ENCODE peak calls at places on chromosome 1, in nine cellular contexts. One of them, this sample, is unnamed. For H3K27me3, the result is how much of the 10 kb centered on the place peaks cover.

GRCh38 chr1:188706742-188707141 is 1770.9 kb downstream of the BRINP3 start:
- DNase-seq in upper lobe of right lung: no peak
- DNase-seq in AG04450: peak
- DNase-seq in CD8-positive, alpha-beta T cell: no peak
- DNase-seq in thoracic aorta: no peak
- DNase-seq in left ventricle myocardium inferior: no peak
- DNase-seq in H9: no peak
- DNase-seq in body of pancreas: no peak
- DNase-seq in dorsolateral prefrontal cortex: no peak
- DNase-seq in this sample: no peak

GRCh38 chr1:31588751-31589515 is 12.6 kb downstream of the TINAGL1 start:
- DNase-seq in thoracic aorta: no peak
- DNase-seq in left ventricle myocardium inferior: peak
- DNase-seq in H9: peak
- DNase-seq in body of pancreas: peak
- DNase-seq in upper lobe of right lung: peak
- DNase-seq in CD8-positive, alpha-beta T cell: no peak
- DNase-seq in AG04450: no peak
- DNase-seq in dorsolateral prefrontal cortex: no peak
- DNase-seq in this sample: no peak

GRCh38 chr1:98077691-98078090 is 156.9 kb upstream of the DPYD start:
- DNase-seq in upper lobe of right lung: no peak
- DNase-seq in body of pancreas: no peak
- DNase-seq in thoracic aorta: no peak
- DNase-seq in left ventricle myocardium inferior: no peak
- DNase-seq in H9: no peak
- DNase-seq in AG04450: no peak
- DNase-seq in dorsolateral prefrontal cortex: no peak
- DNase-seq in CD8-positive, alpha-beta T cell: no peak
- DNase-seq in this sample: no peak

GRCh38 chr1:54800899-54801759 is at the start of gene TTC22:
- DNase-seq in CD8-positive, alpha-beta T cell: peak
- DNase-seq in H9: peak
- DNase-seq in upper lobe of right lung: peak
- DNase-seq in dorsolateral prefrontal cortex: no peak
- DNase-seq in left ventricle myocardium inferior: no peak
- DNase-seq in AG04450: no peak
- DNase-seq in thoracic aorta: no peak
- DNase-seq in body of pancreas: peak
- DNase-seq in this sample: peak

GRCh38 chr1:117671781-117672501 is 66.1 kb downstream of the TENT5C start:
- DNase-seq in left ventricle myocardium inferior: peak
- DNase-seq in CD8-positive, alpha-beta T cell: no peak
- DNase-seq in upper lobe of right lung: peak
- DNase-seq in AG04450: no peak
- DNase-seq in thoracic aorta: no peak
- DNase-seq in H9: peak
- DNase-seq in body of pancreas: peak
- DNase-seq in dorsolateral prefrontal cortex: peak
- DNase-seq in this sample: no peak

GRCh38 chr1:18957136-18957521 is 653 bp upstream of the IFFO2 start:
- DNase-seq in body of pancreas: peak
- DNase-seq in AG04450: no peak
- DNase-seq in left ventricle myocardium inferior: no peak
- DNase-seq in dorsolateral prefrontal cortex: no peak
- DNase-seq in upper lobe of right lung: no peak
- DNase-seq in thoracic aorta: no peak
- DNase-seq in CD8-positive, alpha-beta T cell: no peak
- DNase-seq in H9: peak
- DNase-seq in this sample: peak

GRCh38 chr1:117466761-117467160 is 99.5 kb downstream of the MAN1A2 start:
- DNase-seq in CD8-positive, alpha-beta T cell: no peak
- DNase-seq in upper lobe of right lung: no peak
- DNase-seq in left ventricle myocardium inferior: no peak
- DNase-seq in thoracic aorta: no peak
- DNase-seq in AG04450: no peak
- DNase-seq in body of pancreas: no peak
- DNase-seq in dorsolateral prefrontal cortex: no peak
- DNase-seq in H9: no peak
- DNase-seq in this sample: no peak

GRCh38 chr1:94804442-94804837 is 15.7 kb upstream of the SLC44A3 start:
- DNase-seq in dorsolateral prefrontal cortex: no peak
- DNase-seq in AG04450: no peak
- DNase-seq in H9: no peak
- DNase-seq in thoracic aorta: no peak
- DNase-seq in left ventricle myocardium inferior: no peak
- DNase-seq in body of pancreas: no peak
- DNase-seq in upper lobe of right lung: no peak
- DNase-seq in CD8-positive, alpha-beta T cell: no peak
- DNase-seq in this sample: no peak

GRCh38 chr1:24978383-24979032 is 48.4 kb upstream of the RUNX3 start:
- DNase-seq in H9: no peak
- DNase-seq in body of pancreas: no peak
- DNase-seq in upper lobe of right lung: no peak
- DNase-seq in AG04450: no peak
- DNase-seq in thoracic aorta: no peak
- DNase-seq in CD8-positive, alpha-beta T cell: no peak
- DNase-seq in dorsolateral prefrontal cortex: peak
- DNase-seq in left ventricle myocardium inferior: no peak
- DNase-seq in this sample: no peak

GRCh38 chr1:226981386-226981817 is 41.3 kb downstream of the COQ8A start:
- DNase-seq in thoracic aorta: no peak
- DNase-seq in CD8-positive, alpha-beta T cell: no peak
- DNase-seq in AG04450: no peak
- DNase-seq in body of pancreas: no peak
- DNase-seq in left ventricle myocardium inferior: no peak
- DNase-seq in dorsolateral prefrontal cortex: no peak
- DNase-seq in upper lobe of right lung: no peak
- DNase-seq in H9: no peak
- DNase-seq in this sample: no peak

GRCh38 chr1:27133990-27134389 is 20.9 kb downstream of the SLC9A1 start:
- DNase-seq in upper lobe of right lung: no peak
- DNase-seq in dorsolateral prefrontal cortex: no peak
- DNase-seq in body of pancreas: no peak
- DNase-seq in AG04450: no peak
- DNase-seq in CD8-positive, alpha-beta T cell: no peak
- DNase-seq in thoracic aorta: no peak
- DNase-seq in H9: no peak
- DNase-seq in left ventricle myocardium inferior: no peak
- DNase-seq in this sample: no peak

GRCh38 chr1:27138368-27138767 is 16.6 kb downstream of the SLC9A1 start:
- DNase-seq in CD8-positive, alpha-beta T cell: no peak
- DNase-seq in H9: no peak
- DNase-seq in thoracic aorta: no peak
- DNase-seq in left ventricle myocardium inferior: no peak
- DNase-seq in body of pancreas: no peak
- DNase-seq in upper lobe of right lung: no peak
- DNase-seq in dorsolateral prefrontal cortex: no peak
- DNase-seq in AG04450: no peak
- DNase-seq in this sample: no peak

GRCh38 chr1:27137022-27137542 is 17.8 kb downstream of the SLC9A1 start:
- DNase-seq in upper lobe of right lung: peak
- DNase-seq in AG04450: no peak
- DNase-seq in H9: peak
- DNase-seq in CD8-positive, alpha-beta T cell: peak
- DNase-seq in dorsolateral prefrontal cortex: peak
- DNase-seq in left ventricle myocardium inferior: peak
- DNase-seq in body of pancreas: no peak
- DNase-seq in thoracic aorta: no peak
- DNase-seq in this sample: peak

GRCh38 chr1:27137544-27138075 is 17.3 kb downstream of the SLC9A1 start:
- DNase-seq in dorsolateral prefrontal cortex: no peak
- DNase-seq in AG04450: no peak
- DNase-seq in H9: no peak
- DNase-seq in left ventricle myocardium inferior: peak
- DNase-seq in upper lobe of right lung: peak
- DNase-seq in body of pancreas: no peak
- DNase-seq in CD8-positive, alpha-beta T cell: no peak
- DNase-seq in thoracic aorta: no peak
- DNase-seq in this sample: no peak

DNA sequence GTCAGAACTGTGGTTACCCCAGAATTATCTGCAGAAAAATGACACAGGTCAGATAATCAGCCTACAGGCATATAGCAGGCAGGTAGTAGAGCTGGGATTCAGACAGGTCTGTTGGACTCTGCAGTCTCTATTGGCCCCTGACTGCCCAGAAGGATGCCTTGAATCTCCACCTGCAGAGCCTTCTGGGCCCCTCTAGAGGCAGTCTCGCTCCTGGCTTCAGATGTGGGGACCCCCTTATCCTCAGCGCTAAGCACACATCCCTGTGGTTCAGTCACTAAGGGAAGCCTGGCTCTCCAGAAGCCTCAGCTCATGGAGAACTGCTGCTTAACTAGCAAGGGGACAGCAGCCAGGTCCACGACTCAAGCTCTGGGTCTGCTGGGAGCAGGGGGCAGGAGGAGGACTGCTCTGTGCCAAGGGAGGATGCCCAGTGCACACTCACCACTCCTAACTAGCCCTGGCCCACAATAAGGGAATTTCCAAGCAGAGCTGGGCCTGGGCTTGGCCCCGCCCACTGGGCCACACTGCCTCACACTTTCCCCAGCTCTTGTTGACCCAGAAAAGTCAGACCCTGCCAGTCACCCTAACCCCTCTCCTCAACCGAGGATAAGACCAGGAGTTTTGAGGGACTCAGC is 18.9 kb downstream of the SLC9A1 start:
- DNase-seq in thoracic aorta: no peak
- DNase-seq in CD8-positive, alpha-beta T cell: no peak
- DNase-seq in body of pancreas: no peak
- DNase-seq in AG04450: no peak
- DNase-seq in H9: peak
- DNase-seq in dorsolateral prefrontal cortex: no peak
- DNase-seq in upper lobe of right lung: no peak
- DNase-seq in left ventricle myocardium inferior: no peak
- DNase-seq in this sample: no peak
- H3K27ac ChIP-seq in thoracic aorta: peak
- H3K27ac ChIP-seq in CD8-positive, alpha-beta T cell: peak
- H3K27ac ChIP-seq in body of pancreas: peak
- H3K27ac ChIP-seq in AG04450: no peak
- H3K27ac ChIP-seq in H9: no peak
- H3K27ac ChIP-seq in dorsolateral prefrontal cortex: peak
- H3K27ac ChIP-seq in upper lobe of right lung: peak
- H3K27ac ChIP-seq in left ventricle myocardium inferior: peak
- H3K27ac ChIP-seq in this sample: peak

DNA sequence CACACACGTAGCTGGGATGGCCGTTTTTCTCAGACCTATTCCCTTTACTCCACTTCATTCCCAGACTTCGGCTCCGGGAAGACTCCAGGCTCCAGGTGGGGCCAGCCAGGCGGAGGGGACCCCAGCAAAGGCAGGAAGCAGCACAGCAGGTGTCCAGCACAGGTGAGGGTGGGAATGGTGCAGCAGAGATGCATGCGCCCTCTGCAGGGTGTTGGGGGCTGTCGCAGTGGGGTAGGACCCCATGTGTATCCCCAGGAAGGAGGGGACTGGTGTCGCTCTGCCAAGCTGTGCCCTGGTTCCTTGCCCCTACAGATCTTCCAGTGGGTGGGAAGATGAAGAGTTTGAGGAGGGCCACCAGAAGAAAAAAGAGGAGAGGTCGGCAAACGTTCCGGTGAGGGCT is 5.3 kb downstream of the TTC24 start:
- DNase-seq in CD8-positive, alpha-beta T cell: no peak
- DNase-seq in upper lobe of right lung: no peak
- DNase-seq in left ventricle myocardium inferior: no peak
- DNase-seq in H9: peak
- DNase-seq in dorsolateral prefrontal cortex: no peak
- DNase-seq in body of pancreas: no peak
- DNase-seq in AG04450: no peak
- DNase-seq in thoracic aorta: no peak
- DNase-seq in this sample: no peak
- TF ChIP-seq CTCF in CD8-positive, alpha-beta T cell: no peak
- TF ChIP-seq CTCF in upper lobe of right lung: no peak
- TF ChIP-seq CTCF in left ventricle myocardium inferior: no peak
- TF ChIP-seq CTCF in H9: peak
- TF ChIP-seq CTCF in dorsolateral prefrontal cortex: no peak
- TF ChIP-seq CTCF in body of pancreas: no peak
- TF ChIP-seq CTCF in AG04450: peak
- TF ChIP-seq CTCF in thoracic aorta: no peak
- TF ChIP-seq CTCF in this sample: no peak

DNA sequence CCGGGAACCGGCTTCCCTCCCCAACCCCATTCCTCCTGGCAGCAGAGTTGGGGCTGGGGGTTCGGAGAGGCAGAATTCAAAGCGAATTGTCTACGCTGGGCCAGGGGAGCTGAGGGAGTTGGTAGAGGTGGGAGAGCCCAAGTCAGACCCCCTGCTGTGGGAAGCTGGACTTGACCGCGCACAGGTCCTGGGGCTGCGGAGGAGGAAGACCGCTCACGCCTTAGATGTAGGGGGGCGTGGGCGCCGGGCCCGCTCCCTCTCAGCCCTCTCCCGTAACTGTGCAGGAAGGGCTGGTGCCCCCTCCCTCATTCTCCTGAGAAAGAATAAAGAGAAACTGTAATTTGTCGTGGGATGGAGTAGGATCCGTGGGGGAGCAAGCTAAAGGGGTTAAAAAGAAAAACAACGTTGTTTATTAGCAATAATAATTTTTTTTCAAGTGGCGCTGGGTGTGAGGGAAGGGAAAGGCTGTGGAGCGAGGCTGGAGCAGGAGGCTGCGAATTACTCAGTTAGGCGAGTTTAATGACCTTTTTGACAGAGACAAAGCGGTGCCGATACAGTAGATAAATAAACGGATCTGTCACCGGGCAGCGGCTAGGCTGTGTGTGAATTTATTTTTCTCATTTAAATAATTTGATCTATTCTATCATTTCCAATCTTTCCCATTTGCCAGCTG is 835 bp upstream of the GRIK3 start:
- DNase-seq in upper lobe of right lung: no peak
- DNase-seq in thoracic aorta: no peak
- DNase-seq in left ventricle myocardium inferior: no peak
- DNase-seq in H9: peak
- DNase-seq in body of pancreas: no peak
- DNase-seq in dorsolateral prefrontal cortex: no peak
- DNase-seq in CD8-positive, alpha-beta T cell: no peak
- DNase-seq in AG04450: no peak
- DNase-seq in this sample: no peak
- H3K27me3 ChIP-seq in upper lobe of right lung: half or more
- H3K27me3 ChIP-seq in thoracic aorta: under half
- H3K27me3 ChIP-seq in left ventricle myocardium inferior: half or more
- H3K27me3 ChIP-seq in H9: under half
- H3K27me3 ChIP-seq in body of pancreas: under half
- H3K27me3 ChIP-seq in dorsolateral prefrontal cortex: under half
- H3K27me3 ChIP-seq in CD8-positive, alpha-beta T cell: under half
- H3K27me3 ChIP-seq in AG04450: half or more
- H3K27me3 ChIP-seq in this sample: half or more

GRCh38 chr1:168234846-168235547 is 9.2 kb downstream of the SFT2D2 start:
- DNase-seq in CD8-positive, alpha-beta T cell: no peak
- DNase-seq in dorsolateral prefrontal cortex: no peak
- DNase-seq in upper lobe of right lung: no peak
- DNase-seq in left ventricle myocardium inferior: no peak
- DNase-seq in thoracic aorta: no peak
- DNase-seq in body of pancreas: peak
- DNase-seq in AG04450: no peak
- DNase-seq in H9: peak
- DNase-seq in this sample: no peak
- H3K27ac ChIP-seq in CD8-positive, alpha-beta T cell: no peak
- H3K27ac ChIP-seq in dorsolateral prefrontal cortex: peak
- H3K27ac ChIP-seq in upper lobe of right lung: peak
- H3K27ac ChIP-seq in left ventricle myocardium inferior: no peak
- H3K27ac ChIP-seq in thoracic aorta: peak
- H3K27ac ChIP-seq in body of pancreas: peak
- H3K27ac ChIP-seq in AG04450: no peak
- H3K27ac ChIP-seq in H9: no peak
- H3K27ac ChIP-seq in this sample: no peak